ENCODE peak calls at places on chromosomes 13 and 19, in five cellular contexts. One of them, this sample, is unnamed.

GRCh38 chr19:17775245-17775927 is 19.6 kb upstream of the B3GNT3 start:
- DNase-seq in B cell: no peak
- DNase-seq in stimulated activated CD8-positive, alpha-beta memory T cell treated with anti-CD3 and anti-CD28 coated beads, Interleukin-7, amount 100 ng/mL, for 48 hours: no peak
- DNase-seq in stimulated activated CD4-positive, alpha-beta T cell treated with anti-CD3 and anti-CD28 coated beads, Interleukin-1b, Interleukin-23, amount 100 ng/mL, for 1 hour: no peak
- DNase-seq in T-cell: no peak
- DNase-seq in this sample: peak

GRCh38 chr13:39415403-39415802 is 187.6 kb downstream of the LHFPL6 start:
- DNase-seq in stimulated activated CD4-positive, alpha-beta T cell treated with anti-CD3 and anti-CD28 coated beads, Interleukin-1b, Interleukin-23, amount 100 ng/mL, for 1 hour: no peak
- DNase-seq in B cell: no peak
- DNase-seq in stimulated activated CD8-positive, alpha-beta memory T cell treated with anti-CD3 and anti-CD28 coated beads, Interleukin-7, amount 100 ng/mL, for 48 hours: no peak
- DNase-seq in T-cell: no peak
- DNase-seq in this sample: peak

GRCh38 chr13:22735381-22735995 is 445.3 kb upstream of the SGCG start:
- DNase-seq in T-cell: no peak
- DNase-seq in stimulated activated CD4-positive, alpha-beta T cell treated with anti-CD3 and anti-CD28 coated beads, Interleukin-1b, Interleukin-23, amount 100 ng/mL, for 1 hour: no peak
- DNase-seq in B cell: no peak
- DNase-seq in stimulated activated CD8-positive, alpha-beta memory T cell treated with anti-CD3 and anti-CD28 coated beads, Interleukin-7, amount 100 ng/mL, for 48 hours: no peak
- DNase-seq in this sample: no peak

GRCh38 chr13:97640236-97640635 is 206.3 kb downstream of the RAP2A start:
- DNase-seq in B cell: no peak
- DNase-seq in T-cell: no peak
- DNase-seq in stimulated activated CD8-positive, alpha-beta memory T cell treated with anti-CD3 and anti-CD28 coated beads, Interleukin-7, amount 100 ng/mL, for 48 hours: no peak
- DNase-seq in stimulated activated CD4-positive, alpha-beta T cell treated with anti-CD3 and anti-CD28 coated beads, Interleukin-1b, Interleukin-23, amount 100 ng/mL, for 1 hour: no peak
- DNase-seq in this sample: no peak

GRCh38 chr13:81929988-81930387 is 1589.1 kb upstream of the SPRY2 start:
- DNase-seq in stimulated activated CD4-positive, alpha-beta T cell treated with anti-CD3 and anti-CD28 coated beads, Interleukin-1b, Interleukin-23, amount 100 ng/mL, for 1 hour: no peak
- DNase-seq in B cell: no peak
- DNase-seq in T-cell: no peak
- DNase-seq in stimulated activated CD8-positive, alpha-beta memory T cell treated with anti-CD3 and anti-CD28 coated beads, Interleukin-7, amount 100 ng/mL, for 48 hours: no peak
- DNase-seq in this sample: no peak

GRCh38 chr13:23428183-23428528 is 5.3 kb downstream of the SACS start:
- DNase-seq in stimulated activated CD4-positive, alpha-beta T cell treated with anti-CD3 and anti-CD28 coated beads, Interleukin-1b, Interleukin-23, amount 100 ng/mL, for 1 hour: no peak
- DNase-seq in stimulated activated CD8-positive, alpha-beta memory T cell treated with anti-CD3 and anti-CD28 coated beads, Interleukin-7, amount 100 ng/mL, for 48 hours: no peak
- DNase-seq in B cell: no peak
- DNase-seq in T-cell: no peak
- DNase-seq in this sample: no peak

GRCh38 chr19:38064661-38065425 is 157.8 kb downstream of the SIPA1L3 start:
- DNase-seq in stimulated activated CD4-positive, alpha-beta T cell treated with anti-CD3 and anti-CD28 coated beads, Interleukin-1b, Interleukin-23, amount 100 ng/mL, for 1 hour: no peak
- DNase-seq in stimulated activated CD8-positive, alpha-beta memory T cell treated with anti-CD3 and anti-CD28 coated beads, Interleukin-7, amount 100 ng/mL, for 48 hours: no peak
- DNase-seq in T-cell: no peak
- DNase-seq in B cell: no peak
- DNase-seq in this sample: no peak

GRCh38 chr13:21717817-21718216 is 46.9 kb downstream of the FGF9 start:
- DNase-seq in stimulated activated CD4-positive, alpha-beta T cell treated with anti-CD3 and anti-CD28 coated beads, Interleukin-1b, Interleukin-23, amount 100 ng/mL, for 1 hour: no peak
- DNase-seq in B cell: no peak
- DNase-seq in stimulated activated CD8-positive, alpha-beta memory T cell treated with anti-CD3 and anti-CD28 coated beads, Interleukin-7, amount 100 ng/mL, for 48 hours: no peak
- DNase-seq in T-cell: no peak
- DNase-seq in this sample: no peak

GRCh38 chr13:79492313-79492798 is 11.4 kb downstream of the NDFIP2 start:
- DNase-seq in B cell: no peak
- DNase-seq in T-cell: no peak
- DNase-seq in stimulated activated CD8-positive, alpha-beta memory T cell treated with anti-CD3 and anti-CD28 coated beads, Interleukin-7, amount 100 ng/mL, for 48 hours: no peak
- DNase-seq in stimulated activated CD4-positive, alpha-beta T cell treated with anti-CD3 and anti-CD28 coated beads, Interleukin-1b, Interleukin-23, amount 100 ng/mL, for 1 hour: no peak
- DNase-seq in this sample: no peak

GRCh38 chr19:22427587-22428298 is 5.6 kb upstream of the ZNF98 start:
- DNase-seq in T-cell: no peak
- DNase-seq in stimulated activated CD4-positive, alpha-beta T cell treated with anti-CD3 and anti-CD28 coated beads, Interleukin-1b, Interleukin-23, amount 100 ng/mL, for 1 hour: no peak
- DNase-seq in B cell: no peak
- DNase-seq in stimulated activated CD8-positive, alpha-beta memory T cell treated with anti-CD3 and anti-CD28 coated beads, Interleukin-7, amount 100 ng/mL, for 48 hours: no peak
- DNase-seq in this sample: peak

GRCh38 chr19:36009220-36009619 is 607 bp upstream of the SYNE4 start:
- DNase-seq in stimulated activated CD4-positive, alpha-beta T cell treated with anti-CD3 and anti-CD28 coated beads, Interleukin-1b, Interleukin-23, amount 100 ng/mL, for 1 hour: no peak
- DNase-seq in stimulated activated CD8-positive, alpha-beta memory T cell treated with anti-CD3 and anti-CD28 coated beads, Interleukin-7, amount 100 ng/mL, for 48 hours: no peak
- DNase-seq in T-cell: no peak
- DNase-seq in B cell: no peak
- DNase-seq in this sample: peak

GRCh38 chr19:53877361-53877766 is 4.6 kb upstream of the PRKCG start:
- DNase-seq in stimulated activated CD8-positive, alpha-beta memory T cell treated with anti-CD3 and anti-CD28 coated beads, Interleukin-7, amount 100 ng/mL, for 48 hours: no peak
- DNase-seq in T-cell: peak
- DNase-seq in stimulated activated CD4-positive, alpha-beta T cell treated with anti-CD3 and anti-CD28 coated beads, Interleukin-1b, Interleukin-23, amount 100 ng/mL, for 1 hour: no peak
- DNase-seq in B cell: no peak
- DNase-seq in this sample: no peak

GRCh38 chr13:102328909-102329308 is 72.9 kb downstream of the FGF14 start:
- DNase-seq in T-cell: no peak
- DNase-seq in stimulated activated CD8-positive, alpha-beta memory T cell treated with anti-CD3 and anti-CD28 coated beads, Interleukin-7, amount 100 ng/mL, for 48 hours: no peak
- DNase-seq in stimulated activated CD4-positive, alpha-beta T cell treated with anti-CD3 and anti-CD28 coated beads, Interleukin-1b, Interleukin-23, amount 100 ng/mL, for 1 hour: no peak
- DNase-seq in B cell: no peak
- DNase-seq in this sample: no peak

GRCh38 chr13:23391752-23392151 is 41.8 kb downstream of the SACS start:
- DNase-seq in T-cell: no peak
- DNase-seq in stimulated activated CD8-positive, alpha-beta memory T cell treated with anti-CD3 and anti-CD28 coated beads, Interleukin-7, amount 100 ng/mL, for 48 hours: no peak
- DNase-seq in stimulated activated CD4-positive, alpha-beta T cell treated with anti-CD3 and anti-CD28 coated beads, Interleukin-1b, Interleukin-23, amount 100 ng/mL, for 1 hour: no peak
- DNase-seq in B cell: no peak
- DNase-seq in this sample: no peak

GRCh38 chr13:113597386-113598080 is 13.0 kb downstream of the TFDP1 start:
- DNase-seq in T-cell: peak
- DNase-seq in stimulated activated CD8-positive, alpha-beta memory T cell treated with anti-CD3 and anti-CD28 coated beads, Interleukin-7, amount 100 ng/mL, for 48 hours: no peak
- DNase-seq in stimulated activated CD4-positive, alpha-beta T cell treated with anti-CD3 and anti-CD28 coated beads, Interleukin-1b, Interleukin-23, amount 100 ng/mL, for 1 hour: no peak
- DNase-seq in B cell: no peak
- DNase-seq in this sample: no peak

GRCh38 chr19:419721-420515 is 11.0 kb upstream of the C2CD4C start:
- DNase-seq in B cell: no peak
- DNase-seq in stimulated activated CD4-positive, alpha-beta T cell treated with anti-CD3 and anti-CD28 coated beads, Interleukin-1b, Interleukin-23, amount 100 ng/mL, for 1 hour: no peak
- DNase-seq in T-cell: no peak
- DNase-seq in stimulated activated CD8-positive, alpha-beta memory T cell treated with anti-CD3 and anti-CD28 coated beads, Interleukin-7, amount 100 ng/mL, for 48 hours: no peak
- DNase-seq in this sample: no peak

GRCh38 chr13:30831515-30831914 is 74.6 kb upstream of the MEDAG start:
- DNase-seq in stimulated activated CD4-positive, alpha-beta T cell treated with anti-CD3 and anti-CD28 coated beads, Interleukin-1b, Interleukin-23, amount 100 ng/mL, for 1 hour: no peak
- DNase-seq in B cell: no peak
- DNase-seq in T-cell: no peak
- DNase-seq in stimulated activated CD8-positive, alpha-beta memory T cell treated with anti-CD3 and anti-CD28 coated beads, Interleukin-7, amount 100 ng/mL, for 48 hours: no peak
- DNase-seq in this sample: no peak

GRCh38 chr13:99992912-99993311 is 11.3 kb downstream of the ZIC2 start:
- DNase-seq in T-cell: no peak
- DNase-seq in stimulated activated CD4-positive, alpha-beta T cell treated with anti-CD3 and anti-CD28 coated beads, Interleukin-1b, Interleukin-23, amount 100 ng/mL, for 1 hour: no peak
- DNase-seq in B cell: no peak
- DNase-seq in stimulated activated CD8-positive, alpha-beta memory T cell treated with anti-CD3 and anti-CD28 coated beads, Interleukin-7, amount 100 ng/mL, for 48 hours: no peak
- DNase-seq in this sample: no peak

GRCh38 chr19:17244618-17245534 is 843 bp downstream of the NR2F6 start:
- DNase-seq in B cell: no peak
- DNase-seq in stimulated activated CD8-positive, alpha-beta memory T cell treated with anti-CD3 and anti-CD28 coated beads, Interleukin-7, amount 100 ng/mL, for 48 hours: no peak
- DNase-seq in T-cell: no peak
- DNase-seq in stimulated activated CD4-positive, alpha-beta T cell treated with anti-CD3 and anti-CD28 coated beads, Interleukin-1b, Interleukin-23, amount 100 ng/mL, for 1 hour: no peak
- DNase-seq in this sample: no peak

GRCh38 chr19:12611361-12611699 is 610 bp downstream of the ZNF791 start:
- DNase-seq in stimulated activated CD8-positive, alpha-beta memory T cell treated with anti-CD3 and anti-CD28 coated beads, Interleukin-7, amount 100 ng/mL, for 48 hours: no peak
- DNase-seq in stimulated activated CD4-positive, alpha-beta T cell treated with anti-CD3 and anti-CD28 coated beads, Interleukin-1b, Interleukin-23, amount 100 ng/mL, for 1 hour: no peak
- DNase-seq in B cell: no peak
- DNase-seq in T-cell: no peak
- DNase-seq in this sample: peak

GRCh38 chr13:94112227-94112626 is 367.3 kb downstream of the DCT start:
- DNase-seq in stimulated activated CD4-positive, alpha-beta T cell treated with anti-CD3 and anti-CD28 coated beads, Interleukin-1b, Interleukin-23, amount 100 ng/mL, for 1 hour: no peak
- DNase-seq in B cell: no peak
- DNase-seq in T-cell: no peak
- DNase-seq in stimulated activated CD8-positive, alpha-beta memory T cell treated with anti-CD3 and anti-CD28 coated beads, Interleukin-7, amount 100 ng/mL, for 48 hours: no peak
- DNase-seq in this sample: no peak

GRCh38 chr13:111577429-111577828 is 257.0 kb downstream of the TEX29 start:
- DNase-seq in stimulated activated CD4-positive, alpha-beta T cell treated with anti-CD3 and anti-CD28 coated beads, Interleukin-1b, Interleukin-23, amount 100 ng/mL, for 1 hour: no peak
- DNase-seq in T-cell: no peak
- DNase-seq in B cell: no peak
- DNase-seq in stimulated activated CD8-positive, alpha-beta memory T cell treated with anti-CD3 and anti-CD28 coated beads, Interleukin-7, amount 100 ng/mL, for 48 hours: no peak
- DNase-seq in this sample: no peak

GRCh38 chr13:41565221-41565620 is 107.9 kb downstream of the RGCC start:
- DNase-seq in B cell: no peak
- DNase-seq in T-cell: no peak
- DNase-seq in stimulated activated CD8-positive, alpha-beta memory T cell treated with anti-CD3 and anti-CD28 coated beads, Interleukin-7, amount 100 ng/mL, for 48 hours: no peak
- DNase-seq in stimulated activated CD4-positive, alpha-beta T cell treated with anti-CD3 and anti-CD28 coated beads, Interleukin-1b, Interleukin-23, amount 100 ng/mL, for 1 hour: no peak
- DNase-seq in this sample: no peak

GRCh38 chr19:35787227-35787799 is 11.9 kb downstream of the ARHGAP33 start:
- DNase-seq in stimulated activated CD4-positive, alpha-beta T cell treated with anti-CD3 and anti-CD28 coated beads, Interleukin-1b, Interleukin-23, amount 100 ng/mL, for 1 hour: no peak
- DNase-seq in stimulated activated CD8-positive, alpha-beta memory T cell treated with anti-CD3 and anti-CD28 coated beads, Interleukin-7, amount 100 ng/mL, for 48 hours: no peak
- DNase-seq in B cell: no peak
- DNase-seq in T-cell: no peak
- DNase-seq in this sample: no peak

GRCh38 chr13:40272776-40273139 is 393.7 kb downstream of the FOXO1 start:
- DNase-seq in stimulated activated CD4-positive, alpha-beta T cell treated with anti-CD3 and anti-CD28 coated beads, Interleukin-1b, Interleukin-23, amount 100 ng/mL, for 1 hour: no peak
- DNase-seq in stimulated activated CD8-positive, alpha-beta memory T cell treated with anti-CD3 and anti-CD28 coated beads, Interleukin-7, amount 100 ng/mL, for 48 hours: peak
- DNase-seq in T-cell: no peak
- DNase-seq in B cell: no peak
- DNase-seq in this sample: no peak

GRCh38 chr19:18173572-18174294 is at the start of gene IFI30:
- DNase-seq in B cell: peak
- DNase-seq in stimulated activated CD4-positive, alpha-beta T cell treated with anti-CD3 and anti-CD28 coated beads, Interleukin-1b, Interleukin-23, amount 100 ng/mL, for 1 hour: peak
- DNase-seq in stimulated activated CD8-positive, alpha-beta memory T cell treated with anti-CD3 and anti-CD28 coated beads, Interleukin-7, amount 100 ng/mL, for 48 hours: peak
- DNase-seq in T-cell: peak
- DNase-seq in this sample: peak

GRCh38 chr19:16258440-16258903 is 60.8 kb downstream of the AP1M1 start:
- DNase-seq in stimulated activated CD8-positive, alpha-beta memory T cell treated with anti-CD3 and anti-CD28 coated beads, Interleukin-7, amount 100 ng/mL, for 48 hours: no peak
- DNase-seq in T-cell: no peak
- DNase-seq in stimulated activated CD4-positive, alpha-beta T cell treated with anti-CD3 and anti-CD28 coated beads, Interleukin-1b, Interleukin-23, amount 100 ng/mL, for 1 hour: no peak
- DNase-seq in B cell: no peak
- DNase-seq in this sample: peak

GRCh38 chr13:59680429-59681024 is 483.2 kb downstream of the DIAPH3 start:
- DNase-seq in B cell: no peak
- DNase-seq in stimulated activated CD8-positive, alpha-beta memory T cell treated with anti-CD3 and anti-CD28 coated beads, Interleukin-7, amount 100 ng/mL, for 48 hours: no peak
- DNase-seq in T-cell: no peak
- DNase-seq in stimulated activated CD4-positive, alpha-beta T cell treated with anti-CD3 and anti-CD28 coated beads, Interleukin-1b, Interleukin-23, amount 100 ng/mL, for 1 hour: no peak
- DNase-seq in this sample: no peak

GRCh38 chr13:109160887-109161669 is 531.7 kb downstream of the MYO16 start:
- DNase-seq in T-cell: no peak
- DNase-seq in stimulated activated CD8-positive, alpha-beta memory T cell treated with anti-CD3 and anti-CD28 coated beads, Interleukin-7, amount 100 ng/mL, for 48 hours: no peak
- DNase-seq in B cell: no peak
- DNase-seq in stimulated activated CD4-positive, alpha-beta T cell treated with anti-CD3 and anti-CD28 coated beads, Interleukin-1b, Interleukin-23, amount 100 ng/mL, for 1 hour: no peak
- DNase-seq in this sample: no peak

GRCh38 chr19:54041969-54042606 is 21.6 kb downstream of the VSTM1 start:
- DNase-seq in T-cell: no peak
- DNase-seq in stimulated activated CD8-positive, alpha-beta memory T cell treated with anti-CD3 and anti-CD28 coated beads, Interleukin-7, amount 100 ng/mL, for 48 hours: no peak
- DNase-seq in B cell: no peak
- DNase-seq in stimulated activated CD4-positive, alpha-beta T cell treated with anti-CD3 and anti-CD28 coated beads, Interleukin-1b, Interleukin-23, amount 100 ng/mL, for 1 hour: no peak
- DNase-seq in this sample: no peak

GRCh38 chr13:106612688-106613087 is 44.8 kb upstream of the ARGLU1 start:
- DNase-seq in stimulated activated CD4-positive, alpha-beta T cell treated with anti-CD3 and anti-CD28 coated beads, Interleukin-1b, Interleukin-23, amount 100 ng/mL, for 1 hour: no peak
- DNase-seq in stimulated activated CD8-positive, alpha-beta memory T cell treated with anti-CD3 and anti-CD28 coated beads, Interleukin-7, amount 100 ng/mL, for 48 hours: no peak
- DNase-seq in T-cell: no peak
- DNase-seq in B cell: no peak
- DNase-seq in this sample: peak

GRCh38 chr13:42553098-42554046 is 20.6 kb upstream of the TNFSF11 start:
- DNase-seq in stimulated activated CD4-positive, alpha-beta T cell treated with anti-CD3 and anti-CD28 coated beads, Interleukin-1b, Interleukin-23, amount 100 ng/mL, for 1 hour: no peak
- DNase-seq in T-cell: no peak
- DNase-seq in stimulated activated CD8-positive, alpha-beta memory T cell treated with anti-CD3 and anti-CD28 coated beads, Interleukin-7, amount 100 ng/mL, for 48 hours: no peak
- DNase-seq in B cell: no peak
- DNase-seq in this sample: no peak

GRCh38 chr19:46789371-46789770 is 977 bp upstream of the SLC1A5 start:
- DNase-seq in stimulated activated CD8-positive, alpha-beta memory T cell treated with anti-CD3 and anti-CD28 coated beads, Interleukin-7, amount 100 ng/mL, for 48 hours: no peak
- DNase-seq in B cell: no peak
- DNase-seq in stimulated activated CD4-positive, alpha-beta T cell treated with anti-CD3 and anti-CD28 coated beads, Interleukin-1b, Interleukin-23, amount 100 ng/mL, for 1 hour: no peak
- DNase-seq in T-cell: no peak
- DNase-seq in this sample: no peak